ENCODE peak calls at places on chromosomes 12 and 14, in eight cellular contexts. V is AG10803; H is right lobe of liver; O is CD8-positive, alpha-beta memory T cell; M is iPS DF 6.9; F is thoracic aorta; L is epithelial cell of esophagus; X is CD4-positive, alpha-beta memory T cell. C is an unnamed sample.

GRCh38 chr14:53062856-53063255 is 90.3 kb downstream of the DDHD1 start:
- DNase-seq in V (peak), H (no peak), O (no peak), M (no peak), F (no peak), L (peak), X (no peak), C (peak)

GRCh38 chr14:33954016-33954598 is 3.2 kb upstream of the EGLN3 start:
- DNase-seq in V (no peak), H (peak), O (no peak), M (no peak), F (no peak), L (no peak), X (no peak), C (no peak)

GRCh38 chr12:75556306-75556899 is 45.0 kb upstream of the KRR1 start:
- DNase-seq in V (no peak), H (no peak), O (no peak), M (no peak), F (no peak), L (peak), X (no peak), C (peak)

GRCh38 chr12:116060765-116061164 is 216.7 kb downstream of the MED13L start:
- DNase-seq in V (no peak), H (no peak), O (peak), M (no peak), F (no peak), L (peak), X (peak), C (peak)

GRCh38 chr12:124607681-124608425 is 40.4 kb upstream of the NCOR2 start:
- DNase-seq in V (no peak), H (no peak), O (no peak), M (no peak), F (no peak), L (peak), X (no peak), C (no peak)

GRCh38 chr12:108241961-108242360 is 97.2 kb downstream of the CMKLR1 start:
- DNase-seq in V (no peak), H (no peak), O (no peak), M (no peak), F (no peak), L (no peak), X (no peak), C (no peak)

GRCh38 chr14:99786423-99787051 is 6.7 kb upstream of the EML1 start:
- DNase-seq in V (no peak), H (no peak), O (no peak), M (no peak), F (no peak), L (no peak), X (no peak), C (no peak)

GRCh38 chr12:4900327-4900726 is 9.4 kb upstream of the KCNA1 start:
- DNase-seq in V (peak), H (no peak), O (no peak), M (no peak), F (no peak), L (no peak), X (no peak), C (peak)

GRCh38 chr12:132158677-132159554 is 14.7 kb downstream of the NOC4L start:
- DNase-seq in V (no peak), H (no peak), O (no peak), M (no peak), F (no peak), L (peak), X (no peak), C (no peak)

GRCh38 chr14:56949828-56950227 is 139.5 kb upstream of the OTX2 start:
- DNase-seq in V (no peak), H (no peak), O (no peak), M (no peak), F (no peak), L (peak), X (no peak), C (no peak)

GRCh38 chr14:60965402-60965801 is 15.5 kb downstream of the TRMT5 start:
- DNase-seq in V (peak), H (no peak), O (no peak), M (no peak), F (no peak), L (peak), X (no peak), C (peak)

GRCh38 chr12:99059824-99060526 is 414.9 kb downstream of the APAF1 start:
- DNase-seq in V (peak), H (no peak), O (no peak), M (no peak), F (no peak), L (no peak), X (no peak), C (peak)

GRCh38 chr12:113575386-113575785 is 103.7 kb upstream of the LHX5 start:
- DNase-seq in V (no peak), H (no peak), O (no peak), M (no peak), F (no peak), L (no peak), X (no peak), C (no peak)

GRCh38 chr12:113577464-113578121 is 105.9 kb upstream of the LHX5 start:
- DNase-seq in V (no peak), H (no peak), O (no peak), M (no peak), F (no peak), L (no peak), X (no peak), C (no peak)

GRCh38 chr12:113582521-113583218 is 111.0 kb upstream of the LHX5 start:
- DNase-seq in V (no peak), H (no peak), O (no peak), M (no peak), F (no peak), L (no peak), X (no peak), C (no peak)

GRCh38 chr12:113581342-113581741 is 109.7 kb upstream of the LHX5 start:
- DNase-seq in V (no peak), H (no peak), O (no peak), M (no peak), F (no peak), L (no peak), X (no peak), C (no peak)

GRCh38 chr12:113580437-113580836 is 108.8 kb upstream of the LHX5 start:
- DNase-seq in V (no peak), H (no peak), O (no peak), M (no peak), F (no peak), L (no peak), X (no peak), C (no peak)
- H3K4me3 ChIP-seq in V (no peak), H (no peak), O (no peak), M (no peak), F (no peak), L (no peak), X (no peak), C (no peak)

DNA sequence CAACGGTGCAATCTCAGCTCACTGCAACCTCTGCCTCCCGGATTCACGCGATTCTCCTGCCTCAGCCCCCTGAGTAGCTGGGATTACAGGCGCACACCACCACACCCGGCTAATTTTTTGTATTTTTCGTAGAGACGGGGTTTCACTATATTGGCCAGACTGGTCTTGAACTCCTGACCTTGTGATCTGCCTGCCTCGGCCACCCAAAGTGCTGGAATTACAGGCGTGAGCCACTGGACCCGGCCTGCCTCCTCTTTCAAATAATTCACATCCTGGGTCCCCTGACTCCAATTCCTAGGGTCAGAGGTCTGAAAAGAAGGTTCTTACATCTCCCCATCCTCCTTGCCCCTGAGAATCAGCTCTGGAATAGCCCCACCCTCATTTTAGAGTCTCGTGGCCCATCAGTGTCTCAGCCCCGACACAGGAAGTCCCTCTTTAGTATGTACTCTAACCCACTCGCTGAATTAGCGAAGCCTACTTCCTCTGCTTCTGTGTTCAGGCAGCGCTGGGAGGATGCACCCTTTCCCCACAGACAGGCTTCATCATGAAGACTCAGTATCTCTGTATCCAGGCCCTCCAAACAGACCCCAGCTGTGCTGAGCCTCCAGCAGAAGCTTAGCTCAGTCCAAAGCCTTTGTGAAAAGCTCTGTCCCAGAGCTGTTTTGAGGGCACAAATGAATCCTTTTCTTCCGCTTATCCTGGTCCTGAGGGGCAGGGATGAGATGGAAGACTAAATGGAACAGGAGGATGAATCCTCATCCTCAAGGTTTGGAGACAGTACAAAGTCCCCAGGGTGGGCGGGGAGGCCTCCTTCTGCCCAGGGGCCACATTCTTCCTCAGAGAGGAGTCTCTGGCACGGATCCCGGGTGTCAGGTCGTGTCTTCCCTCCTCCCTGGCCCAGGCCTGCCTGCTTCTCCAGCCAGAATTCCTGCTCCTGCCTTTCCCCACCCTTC is 3.5 kb downstream of the LPAR5 start:
- DNase-seq in V (no peak), H (no peak), O (peak), M (no peak), F (no peak), L (peak), X (peak), C (no peak)
- H3K4me3 ChIP-seq in V (no peak), H (no peak), O (peak), M (no peak), F (no peak), L (no peak), X (no peak), C (no peak)

GRCh38 chr12:77060136-77060882 is 5.1 kb downstream of the E2F7 start:
- DNase-seq in V (no peak), H (no peak), O (no peak), M (no peak), F (no peak), L (no peak), X (no peak), C (no peak)
- H3K4me3 ChIP-seq in V (no peak), H (no peak), O (no peak), M (no peak), F (no peak), L (no peak), X (no peak), C (no peak)

GRCh38 chr12:121240484-121241202 is 30.7 kb downstream of the P2RX4 start:
- DNase-seq in V (peak), H (peak), O (peak), M (no peak), F (peak), L (no peak), X (peak), C (peak)
- H3K4me3 ChIP-seq in V (peak), H (no peak), O (peak), M (no peak), F (peak), L (no peak), X (peak), C (no peak)

DNA sequence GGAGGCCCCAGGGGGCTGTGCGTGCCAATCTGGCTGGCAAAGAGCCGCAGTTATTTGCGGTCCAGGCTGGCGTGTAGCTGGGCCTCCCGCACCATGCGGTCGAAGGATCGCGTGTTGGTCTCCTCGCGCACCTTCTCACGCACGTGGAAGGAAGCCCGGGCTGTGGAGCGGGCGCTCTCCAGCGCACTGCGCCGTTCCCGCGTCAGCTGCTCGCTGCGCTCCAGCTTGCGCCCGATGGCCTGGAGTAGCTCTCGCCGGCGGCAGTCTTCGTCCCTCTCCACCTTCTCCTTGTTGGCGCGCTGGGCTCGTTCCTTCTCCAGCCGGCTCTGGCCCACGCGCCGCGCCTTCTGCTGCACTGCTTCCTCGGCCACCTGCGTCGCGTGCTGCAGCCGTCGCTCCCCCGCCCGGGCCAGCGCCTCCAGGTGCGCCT is 3.2 kb downstream of the CCDC177 start:
- DNase-seq in V (no peak), H (no peak), O (no peak), M (no peak), F (no peak), L (peak), X (no peak), C (no peak)
- H3K4me3 ChIP-seq in V (no peak), H (peak), O (no peak), M (no peak), F (peak), L (peak), X (no peak), C (no peak)

GRCh38 chr12:10167588-10167987 is 4.3 kb downstream of the OLR1 start:
- DNase-seq in V (no peak), H (no peak), O (no peak), M (no peak), F (no peak), L (peak), X (no peak), C (peak)
- H3K4me3 ChIP-seq in V (no peak), H (no peak), O (no peak), M (no peak), F (no peak), L (no peak), X (no peak), C (no peak)

C was measured in fibroblast of pulmonary artery.